ENCODE peak calls at places on chromosomes 6 and 20, in eight cellular contexts. L, D, P, E, U, O, R and J are unnamed samples. For H3K4me1, the result is how much of the 10 kb centered on the place peaks cover.

GRCh38 chr6:97195117-97195516 is 87.9 kb downstream of the MMS22L start:
- DNase-seq in O (no peak), L (no peak), R (no peak), U (peak), D (no peak), E (peak), P (no peak), J (no peak)

GRCh38 chr20:5080384-5080877 is 39.3 kb downstream of the PCNA start:
- DNase-seq in P (peak), O (no peak), R (peak), D (peak), U (no peak), E (peak), L (no peak), J (peak)

GRCh38 chr6:82270791-82271392 is 23.3 kb upstream of the IBTK start:
- DNase-seq in L (no peak), D (no peak), O (peak), U (no peak), E (no peak), P (no peak), R (peak), J (no peak)

GRCh38 chr20:47785900-47786762 is 850 bp upstream of the SULF2 start:
- DNase-seq in L (no peak), O (peak), U (peak), R (peak), D (peak), P (peak), E (peak), J (peak)

GRCh38 chr20:63831696-63832686 is 927 bp upstream of the ZBTB46 start:
- DNase-seq in P (no peak), O (peak), L (no peak), E (peak), R (no peak), D (no peak), U (no peak), J (peak)

GRCh38 chr20:9573598-9573997 is 59.2 kb downstream of the LAMP5 start:
- DNase-seq in L (no peak), R (no peak), U (no peak), E (no peak), D (no peak), O (no peak), P (no peak), J (no peak)

GRCh38 chr6:123352705-123353104 is 284.0 kb downstream of the TRDN start:
- DNase-seq in U (no peak), L (no peak), D (no peak), O (peak), E (no peak), R (no peak), P (no peak), J (no peak)

GRCh38 chr20:16208443-16208842 is 364.8 kb downstream of the KIF16B start:
- DNase-seq in R (no peak), D (no peak), E (no peak), U (no peak), P (no peak), L (no peak), O (no peak), J (no peak)

GRCh38 chr6:38420207-38420606 is 219.5 kb downstream of the BTBD9 start:
- DNase-seq in E (no peak), L (no peak), U (no peak), O (no peak), P (no peak), R (no peak), D (no peak), J (no peak)

GRCh38 chr6:20936949-20937348 is 402.7 kb downstream of the CDKAL1 start:
- DNase-seq in L (no peak), R (no peak), E (no peak), D (no peak), O (no peak), P (no peak), U (no peak), J (no peak)

GRCh38 chr6:10099086-10099499 is 315.8 kb downstream of the TFAP2A start:
- DNase-seq in P (no peak), O (peak), U (peak), E (peak), R (no peak), D (peak), L (no peak), J (no peak)

GRCh38 chr6:14074723-14075503 is 42.7 kb upstream of the CD83 start:
- DNase-seq in U (no peak), R (peak), O (peak), D (peak), L (no peak), E (no peak), P (no peak), J (no peak)

GRCh38 chr6:12545837-12546658 is 170.5 kb upstream of the PHACTR1 start:
- DNase-seq in P (no peak), L (no peak), E (peak), O (no peak), U (no peak), R (peak), D (no peak), J (no peak)

GRCh38 chr6:24117016-24117415 is 9.0 kb upstream of the NRSN1 start:
- DNase-seq in E (no peak), O (no peak), D (no peak), P (no peak), R (peak), L (no peak), U (no peak), J (no peak)

GRCh38 chr20:4256886-4257285 is 241.5 kb upstream of the RNF24 start:
- DNase-seq in E (no peak), L (no peak), R (no peak), D (no peak), O (no peak), U (no peak), P (no peak), J (no peak)

GRCh38 chr6:117933471-117933870 is 26.4 kb downstream of the SLC35F1 start:
- DNase-seq in R (no peak), D (no peak), E (no peak), L (no peak), U (no peak), P (no peak), O (peak), J (no peak)

GRCh38 chr6:108207013-108207412 is 41.2 kb downstream of the NR2E1 start:
- DNase-seq in O (no peak), R (no peak), D (no peak), U (no peak), L (no peak), P (no peak), E (no peak), J (no peak)

GRCh38 chr20:53738945-53739798 is 145.5 kb upstream of the ZNF217 start:
- DNase-seq in U (no peak), L (no peak), R (peak), O (no peak), D (no peak), E (no peak), P (no peak), J (no peak)

DNA sequence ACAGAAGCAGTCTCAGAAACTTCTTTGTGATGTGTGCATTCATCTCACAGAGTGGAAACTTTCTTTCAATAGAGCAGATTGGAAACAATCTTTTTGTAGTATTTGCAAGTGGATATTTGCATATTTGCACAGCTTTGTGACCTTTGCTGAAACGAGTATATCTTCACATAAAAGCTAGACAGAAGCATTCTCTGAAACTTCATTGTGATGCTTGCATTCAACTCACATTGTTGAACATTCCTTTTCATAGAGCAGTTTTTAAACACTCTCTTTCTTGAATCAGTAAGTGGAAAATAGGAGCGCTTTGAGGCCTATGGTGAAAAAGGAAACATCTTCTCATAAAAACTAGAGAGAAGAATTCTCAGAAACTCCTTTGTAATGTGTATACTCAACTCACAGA is 657.9 kb upstream of the ZNF337 start:
- DNase-seq in R (no peak), E (no peak), P (no peak), D (no peak), L (no peak), O (no peak), U (no peak), J (no peak)
- H3K4me3 ChIP-seq in R (no peak), E (no peak), P (no peak), D (no peak), L (no peak), O (no peak), U (no peak), J (no peak)

GRCh38 chr6:106089981-106090380 is 3.8 kb downstream of the PRDM1 start:
- DNase-seq in R (no peak), O (no peak), U (no peak), E (no peak), L (no peak), P (no peak), D (no peak), J (no peak)
- TF ChIP-seq CTCF in R (no peak), O (no peak), U (no peak), E (no peak), L (no peak), P (no peak), D (no peak), J (no peak)

GRCh38 chr6:159984268-159984786 is 15.4 kb downstream of the IGF2R start:
- DNase-seq in L (no peak), U (no peak), O (no peak), D (no peak), P (peak), R (no peak), E (no peak), J (no peak)
- H3K4me1 ChIP-seq in L (under half), U (under half), O (under half), D (under half), P (half or more), R (under half), E (under half), J (half or more)

DNA sequence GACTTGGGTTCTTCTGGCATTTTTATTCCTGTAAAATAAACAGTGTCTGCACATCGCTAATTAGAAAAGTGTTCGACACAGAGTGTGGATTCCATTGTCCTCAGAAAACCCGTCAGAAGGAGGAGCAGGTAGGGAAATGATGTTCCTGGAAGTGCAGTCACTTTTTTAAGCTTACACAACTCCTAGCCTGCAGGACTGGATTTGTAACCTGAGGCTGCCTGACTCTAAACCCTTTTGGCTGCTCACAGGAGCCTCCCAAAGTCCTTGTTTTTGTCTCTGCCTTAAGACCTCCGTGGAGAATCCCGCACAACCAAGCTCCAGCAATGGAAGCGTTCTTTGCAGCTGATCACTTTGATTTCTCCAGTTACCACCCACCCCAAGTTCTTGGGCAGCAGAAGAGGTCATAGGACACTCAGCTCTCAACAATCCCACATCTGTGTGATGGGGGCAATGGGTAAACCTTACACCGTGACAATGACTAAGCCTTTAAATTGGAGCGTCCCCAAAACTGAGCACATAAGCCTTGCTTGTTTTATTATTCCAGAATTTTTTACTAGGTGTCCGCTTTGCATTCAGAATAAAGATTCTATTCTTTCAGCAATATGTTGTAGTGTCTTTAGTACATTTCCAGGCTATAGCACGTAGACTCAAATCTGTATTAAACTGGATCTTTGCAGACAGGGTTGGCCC is 227.9 kb downstream of the TBXT start:
- DNase-seq in E (no peak), D (no peak), O (no peak), R (no peak), P (no peak), U (no peak), L (no peak), J (no peak)
- H3K4me3 ChIP-seq in E (no peak), D (no peak), O (no peak), R (no peak), P (no peak), U (no peak), L (no peak), J (no peak)

DNA sequence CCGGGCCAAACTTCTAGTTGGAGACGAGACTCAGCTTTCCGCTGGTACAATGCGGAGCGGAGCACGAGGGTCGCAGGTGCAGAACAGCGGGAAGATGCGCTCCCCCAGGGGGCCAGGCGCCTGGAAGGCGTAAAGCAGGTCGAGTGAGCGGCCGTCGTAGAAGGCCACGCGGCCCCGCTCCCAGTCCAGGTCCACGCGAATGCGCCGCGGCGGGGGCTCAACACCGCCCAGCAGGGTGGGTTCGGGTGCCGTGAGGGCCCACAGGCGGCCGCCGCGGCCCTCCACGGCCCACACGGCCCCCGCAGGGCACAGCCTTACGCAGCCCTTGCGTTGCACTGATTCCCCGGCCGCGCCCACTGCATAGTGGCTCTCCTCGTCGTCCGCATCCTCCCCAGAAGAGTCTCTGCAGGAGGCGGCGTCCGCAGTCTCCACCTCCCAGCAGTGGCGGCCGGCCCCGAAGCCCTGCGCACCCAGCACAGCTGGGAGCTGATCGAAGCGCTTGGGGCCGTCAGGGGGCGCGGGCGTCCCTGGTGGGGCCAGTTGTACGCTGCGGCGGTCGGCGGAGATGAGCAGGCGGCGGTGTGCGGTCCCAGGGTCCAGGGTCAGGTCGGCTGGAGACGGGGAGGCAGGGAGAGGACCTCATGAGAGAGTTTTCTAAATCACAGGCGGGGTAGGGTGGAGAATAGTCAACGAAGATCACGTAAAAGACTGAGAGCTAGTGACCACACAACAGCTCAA is 4.3 kb downstream of the PPP1R11 start:
- DNase-seq in E (no peak), O (peak), D (peak), U (no peak), R (no peak), P (no peak), L (no peak), J (peak)
- TF ChIP-seq CTCF in E (no peak), O (peak), D (no peak), U (no peak), R (no peak), P (no peak), L (no peak), J (no peak)

DNA sequence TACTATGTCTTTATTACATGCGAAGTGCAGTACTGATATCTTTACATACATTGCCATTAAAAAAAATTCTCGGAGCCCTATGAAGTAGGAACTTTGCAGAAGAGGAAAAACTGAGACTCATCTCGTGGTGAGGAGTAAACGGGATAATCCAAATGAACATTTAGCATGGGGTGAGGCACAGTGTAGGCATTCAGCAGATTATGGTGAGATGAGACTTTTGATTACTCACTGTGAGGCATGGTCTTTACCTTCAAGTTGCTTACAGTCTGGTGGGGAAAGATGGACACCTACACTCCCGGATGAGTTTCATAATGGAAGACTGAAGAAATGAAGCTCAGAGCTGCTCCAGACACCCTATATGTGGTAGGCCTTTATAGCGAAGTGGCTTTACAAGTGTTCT is 1.4 kb downstream of the RPRD1B start:
- DNase-seq in E (no peak), P (no peak), D (no peak), O (no peak), L (no peak), U (no peak), R (no peak), J (no peak)
- H3K4me1 ChIP-seq in E (under half), P (under half), D (under half), O (under half), L (under half), U (under half), R (under half), J (half or more)

DNA sequence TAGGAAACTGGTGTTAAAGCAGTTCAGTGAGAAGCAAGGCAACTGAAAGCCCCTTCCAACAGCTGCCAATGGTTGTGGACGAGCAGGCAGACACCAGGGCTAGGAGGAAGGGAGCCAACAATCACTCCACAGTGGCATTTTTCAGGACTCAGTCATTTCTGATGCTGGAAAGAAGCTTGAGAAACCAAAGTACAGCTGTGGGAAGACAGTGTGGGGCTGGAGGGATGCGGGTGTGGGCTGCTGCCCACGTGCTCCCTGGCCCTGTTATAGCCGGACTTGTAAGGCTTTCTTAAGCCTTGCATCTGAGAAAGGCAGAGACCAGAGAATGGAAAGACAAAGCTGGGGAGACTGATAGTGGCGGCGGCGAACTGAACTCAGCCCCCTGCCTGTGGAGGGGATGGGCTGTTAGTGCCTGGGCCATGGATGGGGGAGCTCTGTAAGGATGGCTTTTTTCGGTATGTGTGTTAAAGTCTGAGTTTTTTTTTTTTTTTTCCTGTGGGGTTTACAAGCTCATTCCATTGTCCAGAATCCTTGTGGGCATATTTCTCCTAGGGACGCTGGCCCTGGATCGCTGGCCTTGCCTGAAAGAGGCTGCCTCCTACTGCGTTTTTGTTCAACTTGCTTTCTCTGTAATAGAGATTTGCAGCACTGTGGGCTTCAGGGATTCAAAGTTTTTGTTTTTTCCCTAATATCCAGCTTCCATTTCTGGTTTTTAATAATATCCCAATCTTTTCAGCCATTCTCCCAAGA is 91.7 kb downstream of the GJA10 start:
- DNase-seq in D (no peak), P (no peak), E (no peak), O (no peak), U (no peak), R (no peak), L (no peak), J (no peak)
- H3K4me3 ChIP-seq in D (no peak), P (no peak), E (no peak), O (no peak), U (no peak), R (no peak), L (no peak), J (peak)

GRCh38 chr6:168090064-168090690 is 11.2 kb upstream of the FRMD1 start:
- DNase-seq in P (no peak), E (no peak), D (no peak), L (no peak), O (no peak), R (no peak), U (no peak), J (no peak)

GRCh38 chr6:168092541-168092940 is 13.5 kb upstream of the FRMD1 start:
- DNase-seq in L (no peak), R (no peak), P (no peak), O (no peak), D (no peak), E (no peak), U (no peak), J (no peak)

GRCh38 chr6:168090706-168091105 is 11.7 kb upstream of the FRMD1 start:
- DNase-seq in D (no peak), L (no peak), P (no peak), R (no peak), U (no peak), E (no peak), O (no peak), J (no peak)

GRCh38 chr6:168093071-168093505 is 14.1 kb upstream of the FRMD1 start:
- DNase-seq in U (no peak), O (no peak), D (no peak), L (no peak), P (no peak), E (peak), R (no peak), J (peak)

GRCh38 chr6:168091381-168092264 is 12.6 kb upstream of the FRMD1 start:
- DNase-seq in U (no peak), D (no peak), P (no peak), E (no peak), R (no peak), L (no peak), O (no peak), J (no peak)
- TF ChIP-seq CTCF in U (no peak), D (no peak), P (no peak), E (no peak), R (no peak), L (no peak), O (no peak), J (no peak)